ENCODE peak calls at places on chromosome 9, in ten cellular contexts. O, T, B, R, P, L, H, K, N and G are unnamed samples.

GRCh38 chr9:5719546-5719945 is 90.6 kb downstream of the RIC1 start:
- DNase-seq in O (peak; percentile 19), T (no peak), B (no peak), R (no peak), P (peak; percentile 22), L (no peak), H (no peak), K (no peak), N (no peak), G (peak; percentile 17)

GRCh38 chr9:34405719-34406118 is 29.0 kb upstream of the MYORG start:
- DNase-seq in O (peak; percentile 86), T (no peak), B (no peak), R (no peak), P (peak; percentile 9), L (no peak), H (no peak), K (no peak), N (no peak), G (no peak)

GRCh38 chr9:136713555-136713949 is 1.2 kb downstream of the DIPK1B start:
- DNase-seq in O (no peak), T (no peak), B (peak; percentile 53), R (no peak), P (no peak), L (no peak), H (no peak), K (peak; percentile 64), N (no peak), G (no peak)

GRCh38 chr9:13444696-13445095 is 165.2 kb upstream of the MPDZ start:
- DNase-seq in O (no peak), T (no peak), B (no peak), R (no peak), P (peak; percentile 36), L (no peak), H (no peak), K (no peak), N (no peak), G (peak; percentile 40)

GRCh38 chr9:79661279-79661678 is 89.5 kb downstream of the TLE4 start:
- DNase-seq in O (no peak), T (no peak), B (peak; percentile 22), R (no peak), P (no peak), L (no peak), H (no peak), K (no peak), N (no peak), G (no peak)

GRCh38 chr9:128442150-128442549 is 13.7 kb upstream of the ODF2 start:
- DNase-seq in O (no peak), T (no peak), B (no peak), R (no peak), P (no peak), L (no peak), H (no peak), K (no peak), N (no peak), G (no peak)

GRCh38 chr9:95005276-95006141 is 279.0 kb downstream of the AOPEP start:
- DNase-seq in O (peak; percentile 43), T (no peak), B (peak; percentile 18), R (no peak), P (peak; percentile 24), L (no peak), H (no peak), K (peak; percentile 27), N (peak; percentile 39), G (peak; percentile 38)

GRCh38 chr9:97386265-97386633 is 25.6 kb upstream of the TDRD7 start:
- DNase-seq in O (no peak), T (peak; percentile 48), B (no peak), R (no peak), P (no peak), L (no peak), H (no peak), K (no peak), N (no peak), G (no peak)

GRCh38 chr9:20524776-20525175 is 97.5 kb downstream of the MLLT3 start:
- DNase-seq in O (peak; percentile 9), T (peak; percentile 38), B (peak; percentile 11), R (no peak), P (no peak), L (no peak), H (no peak), K (no peak), N (peak; percentile 83), G (no peak)

GRCh38 chr9:120609636-120610035 is 29.7 kb upstream of the CDK5RAP2 start:
- DNase-seq in O (no peak), T (no peak), B (no peak), R (no peak), P (no peak), L (no peak), H (no peak), K (no peak), N (no peak), G (no peak)
- H3K4me1 ChIP-seq in O (peaks cover 9% of the 10 kb centered on the region), T (no peaks in the 10 kb centered on the region), B (no peaks in the 10 kb centered on the region), R (no peaks in the 10 kb centered on the region), P (no peaks in the 10 kb centered on the region), L (no peaks in the 10 kb centered on the region), H (no peaks in the 10 kb centered on the region), K (no peaks in the 10 kb centered on the region), N (no peaks in the 10 kb centered on the region), G (no peaks in the 10 kb centered on the region)

GRCh38 chr9:113998529-113999255 is 79.4 kb downstream of the AMBP start:
- DNase-seq in O (peak; percentile 21), T (peak; percentile 17), B (peak; percentile 62), R (no peak), P (peak; percentile 18), L (no peak), H (no peak), K (no peak), N (peak; percentile 21), G (peak; percentile 20)

GRCh38 chr9:113997610-113998009 is 80.5 kb downstream of the AMBP start:
- DNase-seq in O (no peak), T (no peak), B (no peak), R (no peak), P (no peak), L (no peak), H (no peak), K (no peak), N (no peak), G (no peak)

GRCh38 chr9:113995963-113996362 is 82.1 kb downstream of the AMBP start:
- DNase-seq in O (no peak), T (no peak), B (no peak), R (no peak), P (no peak), L (no peak), H (no peak), K (no peak), N (no peak), G (no peak)

GRCh38 chr9:113998114-113998513 is 80.0 kb downstream of the AMBP start:
- DNase-seq in O (no peak), T (peak; percentile 13), B (no peak), R (no peak), P (no peak), L (no peak), H (no peak), K (no peak), N (no peak), G (no peak)

DNA sequence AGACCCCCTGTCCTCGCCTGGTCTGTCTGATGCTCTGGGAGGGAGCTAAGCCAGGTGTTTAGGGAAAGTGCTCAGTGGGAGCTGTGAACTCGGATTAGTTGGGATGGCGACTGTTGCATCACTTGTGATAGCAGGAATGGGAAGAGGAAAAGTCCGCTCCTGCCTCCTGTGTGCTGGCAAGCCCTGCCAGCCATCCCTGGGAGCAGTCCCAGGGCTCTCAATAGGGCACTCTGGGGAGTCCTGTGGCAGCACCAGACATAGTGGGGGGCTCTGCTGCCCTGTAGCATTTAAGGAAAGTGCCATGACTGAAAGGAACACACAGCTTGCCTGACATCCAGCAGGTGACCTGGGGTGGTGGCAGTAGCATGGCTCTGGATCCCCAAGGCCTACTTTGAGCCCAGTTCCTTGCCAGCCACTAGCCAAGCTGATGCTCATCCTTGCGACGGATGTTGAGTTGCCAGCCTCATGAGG is 81.5 kb downstream of the AMBP start:
- DNase-seq in O (no peak), T (no peak), B (no peak), R (no peak), P (no peak), L (no peak), H (no peak), K (no peak), N (no peak), G (no peak)
- H3K27me3 ChIP-seq in O (no peaks in the 10 kb centered on the region), T (no peaks in the 10 kb centered on the region), B (no peaks in the 10 kb centered on the region), R (no peaks in the 10 kb centered on the region), P (no peaks in the 10 kb centered on the region), L (no peaks in the 10 kb centered on the region), H (no peaks in the 10 kb centered on the region), K (no peaks in the 10 kb centered on the region), N (no peaks in the 10 kb centered on the region), G (no peaks in the 10 kb centered on the region)

DNA sequence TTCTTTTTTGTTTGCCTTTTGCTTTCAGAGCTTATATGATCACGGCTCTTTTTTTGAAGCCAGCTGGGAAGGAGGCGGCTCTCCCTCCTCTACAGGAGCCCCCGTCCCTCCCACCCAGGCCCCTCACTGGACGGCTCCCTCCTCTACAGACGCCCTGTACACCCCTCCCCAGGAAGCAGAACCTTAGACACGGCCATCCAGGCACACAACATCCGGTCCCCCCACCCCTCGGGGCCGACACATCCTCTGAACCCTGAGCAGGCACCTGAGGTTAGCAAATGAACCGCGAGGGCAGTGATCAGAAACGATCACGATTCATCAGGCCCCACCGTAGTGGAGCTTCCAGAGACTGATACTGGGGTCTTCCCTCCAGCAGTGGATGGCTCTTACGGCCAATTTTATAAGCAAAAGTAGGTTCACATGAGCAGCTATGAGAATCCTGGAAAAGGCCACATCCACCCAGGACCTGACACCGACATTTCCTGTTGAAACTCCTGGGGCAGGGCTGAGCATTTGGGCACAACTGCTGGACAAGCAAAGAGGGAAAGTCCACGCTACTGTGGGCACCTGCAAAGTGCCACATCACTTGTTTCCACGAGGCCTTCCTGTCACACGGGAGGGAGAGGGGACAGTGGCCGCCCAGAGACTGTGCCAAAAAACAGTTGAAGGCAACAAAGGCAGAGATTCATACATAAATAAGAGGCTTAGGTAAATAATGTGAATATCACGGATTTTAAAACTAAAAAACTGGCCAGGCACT is 78.9 kb downstream of the SEMA4D start:
- DNase-seq in O (no peak), T (no peak), B (no peak), R (no peak), P (no peak), L (no peak), H (peak; percentile 50), K (no peak), N (no peak), G (no peak)
- H3K4me1 ChIP-seq in O (peaks cover 5% of the 10 kb centered on the region), T (no peaks in the 10 kb centered on the region), B (no peaks in the 10 kb centered on the region), R (peaks cover 32% of the 10 kb centered on the region), P (no peaks in the 10 kb centered on the region), L (peaks cover 9% of the 10 kb centered on the region), H (no peaks in the 10 kb centered on the region), K (peaks cover 4% of the 10 kb centered on the region), N (no peaks in the 10 kb centered on the region), G (peaks cover 13% of the 10 kb centered on the region)

DNA sequence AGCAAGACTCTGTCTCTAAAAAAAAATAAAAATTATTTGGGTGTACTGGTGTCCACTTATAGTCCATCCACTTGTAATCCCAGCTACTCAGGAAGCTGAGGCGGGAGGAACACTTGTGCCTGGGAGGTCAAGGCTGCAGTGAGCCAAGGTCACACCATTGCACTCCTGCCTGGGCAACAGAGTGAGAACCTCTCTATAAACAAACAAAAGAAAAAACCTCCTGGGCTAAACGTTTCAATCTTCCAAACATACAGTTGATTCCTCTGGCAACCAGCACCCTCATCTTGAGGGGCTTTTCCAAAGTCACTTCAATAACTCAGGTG is 13.9 kb upstream of the CDK5RAP2 start:
- DNase-seq in O (no peak), T (no peak), B (no peak), R (no peak), P (no peak), L (no peak), H (no peak), K (no peak), N (no peak), G (no peak)
- H3K27me3 ChIP-seq in O (no peaks in the 10 kb centered on the region), T (no peaks in the 10 kb centered on the region), B (no peaks in the 10 kb centered on the region), R (no peaks in the 10 kb centered on the region), P (no peaks in the 10 kb centered on the region), L (no peaks in the 10 kb centered on the region), H (no peaks in the 10 kb centered on the region), K (peaks cover 5% of the 10 kb centered on the region), N (no peaks in the 10 kb centered on the region), G (no peaks in the 10 kb centered on the region)